ENCODE peak calls at places on chromosomes 4 and X, in four cellular contexts. One of them, this sample, is unnamed.

GRCh38 chrX:154840856-154841255 is 6.4 kb upstream of the SMIM9 start:
- DNase-seq in adrenal gland: peak
- DNase-seq in naive thymus-derived CD4-positive, alpha-beta T cell: no peak
- DNase-seq in thoracic aorta: no peak
- DNase-seq in this sample: no peak

GRCh38 chr4:158532556-158533231 is 11.0 kb downstream of the RXFP1 start:
- DNase-seq in naive thymus-derived CD4-positive, alpha-beta T cell: no peak
- DNase-seq in thoracic aorta: no peak
- DNase-seq in adrenal gland: no peak
- DNase-seq in this sample: no peak

GRCh38 chr4:128663325-128663724 is 146.2 kb upstream of the JADE1 start:
- DNase-seq in naive thymus-derived CD4-positive, alpha-beta T cell: no peak
- DNase-seq in thoracic aorta: no peak
- DNase-seq in adrenal gland: no peak
- DNase-seq in this sample: no peak

GRCh38 chr4:83751336-83751949 is 215.5 kb downstream of the GPAT3 start:
- DNase-seq in naive thymus-derived CD4-positive, alpha-beta T cell: no peak
- DNase-seq in adrenal gland: no peak
- DNase-seq in thoracic aorta: no peak
- DNase-seq in this sample: no peak

GRCh38 chr4:153488006-153488718 is 22.0 kb downstream of the TMEM131L start:
- DNase-seq in adrenal gland: no peak
- DNase-seq in naive thymus-derived CD4-positive, alpha-beta T cell: peak
- DNase-seq in thoracic aorta: no peak
- DNase-seq in this sample: no peak

GRCh38 chrX:129780441-129781105 is 824 bp downstream of the SASH3 start:
- DNase-seq in adrenal gland: no peak
- DNase-seq in naive thymus-derived CD4-positive, alpha-beta T cell: no peak
- DNase-seq in thoracic aorta: no peak
- DNase-seq in this sample: no peak

GRCh38 chrX:152926923-152927322 is 29.1 kb downstream of the ZNF185 start:
- DNase-seq in naive thymus-derived CD4-positive, alpha-beta T cell: no peak
- DNase-seq in thoracic aorta: no peak
- DNase-seq in adrenal gland: no peak
- DNase-seq in this sample: peak

GRCh38 chr4:159018062-159018629 is 84.7 kb upstream of the RAPGEF2 start:
- DNase-seq in thoracic aorta: no peak
- DNase-seq in naive thymus-derived CD4-positive, alpha-beta T cell: no peak
- DNase-seq in adrenal gland: no peak
- DNase-seq in this sample: no peak

GRCh38 chrX:21683910-21684309 is 25.8 kb upstream of the KLHL34 start:
- DNase-seq in thoracic aorta: no peak
- DNase-seq in naive thymus-derived CD4-positive, alpha-beta T cell: no peak
- DNase-seq in adrenal gland: no peak
- DNase-seq in this sample: no peak

GRCh38 chr4:119284876-119285611 is 36.9 kb downstream of the FABP2 start:
- DNase-seq in adrenal gland: no peak
- DNase-seq in thoracic aorta: no peak
- DNase-seq in naive thymus-derived CD4-positive, alpha-beta T cell: no peak
- DNase-seq in this sample: no peak

GRCh38 chr4:65167719-65168118 is 502.6 kb downstream of the EPHA5 start:
- DNase-seq in thoracic aorta: no peak
- DNase-seq in naive thymus-derived CD4-positive, alpha-beta T cell: no peak
- DNase-seq in adrenal gland: no peak
- DNase-seq in this sample: no peak

GRCh38 chr4:110780538-110780937 is 157.7 kb upstream of the PITX2 start:
- DNase-seq in naive thymus-derived CD4-positive, alpha-beta T cell: no peak
- DNase-seq in thoracic aorta: no peak
- DNase-seq in adrenal gland: no peak
- DNase-seq in this sample: no peak

GRCh38 chrX:129577473-129577872 is 37.4 kb downstream of the OCRL start:
- DNase-seq in thoracic aorta: peak
- DNase-seq in adrenal gland: peak
- DNase-seq in naive thymus-derived CD4-positive, alpha-beta T cell: no peak
- DNase-seq in this sample: no peak

GRCh38 chrX:7147431-7147977 is at the start of gene STS:
- DNase-seq in thoracic aorta: no peak
- DNase-seq in naive thymus-derived CD4-positive, alpha-beta T cell: peak
- DNase-seq in adrenal gland: peak
- DNase-seq in this sample: peak

GRCh38 chr4:110540606-110541440 is 64.9 kb downstream of the ENPEP start:
- DNase-seq in naive thymus-derived CD4-positive, alpha-beta T cell: no peak
- DNase-seq in thoracic aorta: no peak
- DNase-seq in adrenal gland: no peak
- DNase-seq in this sample: no peak

GRCh38 chr4:38753021-38753806 is 29.6 kb downstream of the TLR10 start:
- DNase-seq in thoracic aorta: peak
- DNase-seq in naive thymus-derived CD4-positive, alpha-beta T cell: no peak
- DNase-seq in adrenal gland: peak
- DNase-seq in this sample: peak

GRCh38 chr4:26130173-26130572 is 190.6 kb upstream of the RBPJ start:
- DNase-seq in naive thymus-derived CD4-positive, alpha-beta T cell: no peak
- DNase-seq in thoracic aorta: no peak
- DNase-seq in adrenal gland: no peak
- DNase-seq in this sample: no peak

GRCh38 chr4:14834382-14834781 is 167.9 kb upstream of the CPEB2 start:
- DNase-seq in adrenal gland: no peak
- DNase-seq in thoracic aorta: no peak
- DNase-seq in naive thymus-derived CD4-positive, alpha-beta T cell: no peak
- DNase-seq in this sample: no peak

GRCh38 chrX:118360429-118361125 is 14.7 kb downstream of the WDR44 start:
- DNase-seq in naive thymus-derived CD4-positive, alpha-beta T cell: no peak
- DNase-seq in adrenal gland: no peak
- DNase-seq in thoracic aorta: no peak
- DNase-seq in this sample: no peak

GRCh38 chr4:175054980-175055379 is 136.8 kb downstream of the ADAM29 start:
- DNase-seq in adrenal gland: no peak
- DNase-seq in thoracic aorta: no peak
- DNase-seq in naive thymus-derived CD4-positive, alpha-beta T cell: no peak
- DNase-seq in this sample: no peak

GRCh38 chrX:150903110-150903508 is 4.6 kb upstream of the CD99L2 start:
- DNase-seq in thoracic aorta: no peak
- DNase-seq in adrenal gland: no peak
- DNase-seq in naive thymus-derived CD4-positive, alpha-beta T cell: no peak
- DNase-seq in this sample: no peak

GRCh38 chr4:53854991-53855885 is 209.2 kb downstream of the CHIC2 start:
- DNase-seq in naive thymus-derived CD4-positive, alpha-beta T cell: no peak
- DNase-seq in thoracic aorta: no peak
- DNase-seq in adrenal gland: no peak
- DNase-seq in this sample: no peak

GRCh38 chrX:151402719-151403390 is 5.8 kb downstream of the VMA21 start:
- DNase-seq in adrenal gland: peak
- DNase-seq in thoracic aorta: no peak
- DNase-seq in naive thymus-derived CD4-positive, alpha-beta T cell: no peak
- DNase-seq in this sample: peak

GRCh38 chr4:10115271-10115656 is 1.3 kb downstream of the WDR1 start:
- DNase-seq in thoracic aorta: no peak
- DNase-seq in naive thymus-derived CD4-positive, alpha-beta T cell: no peak
- DNase-seq in adrenal gland: no peak
- DNase-seq in this sample: no peak

GRCh38 chr4:10098770-10099139 is 17.8 kb downstream of the WDR1 start:
- DNase-seq in thoracic aorta: no peak
- DNase-seq in adrenal gland: peak
- DNase-seq in naive thymus-derived CD4-positive, alpha-beta T cell: no peak
- DNase-seq in this sample: no peak

GRCh38 chrX:154378059-154378798 is 866 bp upstream of the EMD start:
- DNase-seq in adrenal gland: peak
- DNase-seq in naive thymus-derived CD4-positive, alpha-beta T cell: peak
- DNase-seq in thoracic aorta: no peak
- DNase-seq in this sample: peak

GRCh38 chr4:110309686-110310085 is 111.3 kb upstream of the ELOVL6 start:
- DNase-seq in adrenal gland: no peak
- DNase-seq in thoracic aorta: no peak
- DNase-seq in naive thymus-derived CD4-positive, alpha-beta T cell: no peak
- DNase-seq in this sample: no peak

GRCh38 chr4:156705291-156705690 is 266.3 kb downstream of the PDGFC start:
- DNase-seq in thoracic aorta: no peak
- DNase-seq in naive thymus-derived CD4-positive, alpha-beta T cell: no peak
- DNase-seq in adrenal gland: no peak
- DNase-seq in this sample: no peak

GRCh38 chr4:53313510-53313909 is 52.4 kb downstream of the SCFD2 start:
- DNase-seq in thoracic aorta: no peak
- DNase-seq in adrenal gland: no peak
- DNase-seq in naive thymus-derived CD4-positive, alpha-beta T cell: no peak
- DNase-seq in this sample: no peak

DNA sequence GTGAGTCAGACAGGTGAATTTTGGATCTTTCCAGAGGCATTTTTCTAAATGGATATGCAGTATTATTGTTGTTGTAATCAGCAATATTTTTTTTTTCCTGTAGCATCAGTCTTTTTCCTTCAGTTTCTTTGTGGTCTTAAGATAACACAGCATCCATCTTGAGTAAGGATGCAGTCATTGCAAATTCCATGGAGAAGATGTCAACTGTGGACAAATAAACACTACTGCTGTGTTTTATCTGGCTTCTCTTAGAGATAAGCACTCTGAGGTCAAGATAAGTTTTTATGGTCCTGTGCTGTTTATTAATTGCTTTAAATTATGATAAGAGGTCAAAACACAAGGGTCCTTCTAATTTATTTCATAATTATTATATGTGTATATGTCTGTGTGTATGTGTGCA is 1255.7 kb downstream of the ADGRL3 start:
- DNase-seq in adrenal gland: no peak
- DNase-seq in thoracic aorta: no peak
- DNase-seq in naive thymus-derived CD4-positive, alpha-beta T cell: no peak
- DNase-seq in this sample: no peak
- H3K27ac ChIP-seq in adrenal gland: no peak
- H3K27ac ChIP-seq in thoracic aorta: no peak
- H3K27ac ChIP-seq in naive thymus-derived CD4-positive, alpha-beta T cell: no peak
- H3K27ac ChIP-seq in this sample: no peak

GRCh38 chrX:44843753-44844152 is at the start of gene DUSP21:
- DNase-seq in adrenal gland: no peak
- DNase-seq in thoracic aorta: no peak
- DNase-seq in naive thymus-derived CD4-positive, alpha-beta T cell: no peak
- DNase-seq in this sample: no peak
- H3K27ac ChIP-seq in adrenal gland: no peak
- H3K27ac ChIP-seq in thoracic aorta: no peak
- H3K27ac ChIP-seq in naive thymus-derived CD4-positive, alpha-beta T cell: no peak
- H3K27ac ChIP-seq in this sample: no peak

DNA sequence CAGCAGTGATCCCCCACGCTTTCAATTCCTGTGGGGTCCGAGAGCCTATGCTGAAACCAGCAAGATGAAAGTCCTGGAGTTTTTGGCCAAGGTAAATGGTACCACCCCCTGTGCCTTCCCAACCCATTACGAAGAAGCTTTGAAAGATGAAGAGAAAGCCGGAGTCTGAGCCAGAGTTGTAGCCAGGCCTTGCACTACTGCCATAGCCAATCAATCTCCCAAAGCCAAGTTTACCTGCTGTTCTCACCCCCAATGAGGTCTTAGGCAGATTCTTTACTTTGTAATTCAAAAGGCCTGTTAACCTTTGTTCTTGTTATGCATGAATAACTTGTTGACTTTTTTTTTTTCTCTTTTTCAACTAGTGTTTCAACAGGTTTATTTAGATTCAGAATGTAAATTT is 4.0 kb downstream of the MAGEB2 start:
- DNase-seq in naive thymus-derived CD4-positive, alpha-beta T cell: no peak
- DNase-seq in thoracic aorta: no peak
- DNase-seq in adrenal gland: no peak
- DNase-seq in this sample: no peak
- H3K27ac ChIP-seq in naive thymus-derived CD4-positive, alpha-beta T cell: no peak
- H3K27ac ChIP-seq in thoracic aorta: no peak
- H3K27ac ChIP-seq in adrenal gland: no peak
- H3K27ac ChIP-seq in this sample: no peak

GRCh38 chrX:13835825-13836224 is 18.9 kb upstream of the GPM6B start:
- DNase-seq in thoracic aorta: no peak
- DNase-seq in naive thymus-derived CD4-positive, alpha-beta T cell: no peak
- DNase-seq in adrenal gland: no peak
- DNase-seq in this sample: no peak

GRCh38 chrX:13840121-13840520 is 23.2 kb upstream of the GPM6B start:
- DNase-seq in naive thymus-derived CD4-positive, alpha-beta T cell: no peak
- DNase-seq in thoracic aorta: no peak
- DNase-seq in adrenal gland: no peak
- DNase-seq in this sample: no peak

GRCh38 chrX:13837290-13837745 is 20.4 kb upstream of the GPM6B start:
- DNase-seq in thoracic aorta: no peak
- DNase-seq in naive thymus-derived CD4-positive, alpha-beta T cell: no peak
- DNase-seq in adrenal gland: no peak
- DNase-seq in this sample: no peak

GRCh38 chrX:13834316-13834715 is 17.4 kb upstream of the GPM6B start:
- DNase-seq in adrenal gland: no peak
- DNase-seq in naive thymus-derived CD4-positive, alpha-beta T cell: no peak
- DNase-seq in thoracic aorta: no peak
- DNase-seq in this sample: no peak

DNA sequence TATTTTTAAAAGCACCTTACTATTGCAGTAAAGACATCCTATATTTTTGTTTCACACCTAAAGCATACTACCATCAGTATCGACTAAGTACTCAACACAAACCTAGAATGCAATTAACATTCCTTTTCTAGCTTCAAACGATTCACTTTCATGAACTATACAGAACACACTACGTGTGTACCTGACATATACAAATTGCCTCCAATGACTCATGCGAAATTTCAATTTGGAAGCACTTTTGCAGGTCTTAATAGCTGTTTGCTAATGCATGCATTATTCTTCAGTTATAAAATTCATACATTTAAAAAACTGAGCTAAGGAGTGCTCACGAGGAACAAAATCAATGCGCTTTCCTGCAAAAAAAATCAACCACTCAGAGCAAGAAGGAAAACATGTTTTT is 19.7 kb upstream of the GPM6B start:
- DNase-seq in naive thymus-derived CD4-positive, alpha-beta T cell: no peak
- DNase-seq in adrenal gland: no peak
- DNase-seq in thoracic aorta: no peak
- DNase-seq in this sample: no peak
- H3K27ac ChIP-seq in naive thymus-derived CD4-positive, alpha-beta T cell: no peak
- H3K27ac ChIP-seq in adrenal gland: no peak
- H3K27ac ChIP-seq in thoracic aorta: no peak
- H3K27ac ChIP-seq in this sample: no peak

DNA sequence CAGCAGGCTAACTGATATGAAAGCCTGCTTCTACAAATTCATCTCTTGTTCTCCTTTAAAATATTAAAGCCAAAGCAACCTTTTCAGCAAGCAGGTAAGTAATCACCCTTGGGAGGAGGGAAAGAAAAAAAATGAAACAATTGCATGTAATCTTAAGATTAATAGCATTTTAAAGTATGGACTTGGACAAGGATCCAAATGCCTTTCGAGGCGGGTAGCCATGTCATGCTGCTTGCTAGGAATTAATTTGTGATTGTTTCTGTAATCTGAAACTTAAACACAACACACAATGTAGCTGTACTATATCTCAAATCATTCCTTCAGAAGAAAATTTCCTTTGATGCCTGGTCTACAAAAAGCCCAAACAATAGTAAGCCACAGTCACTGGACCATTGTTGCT is 112.3 kb upstream of the CBR4 start:
- DNase-seq in thoracic aorta: no peak
- DNase-seq in adrenal gland: no peak
- DNase-seq in naive thymus-derived CD4-positive, alpha-beta T cell: no peak
- DNase-seq in this sample: no peak
- H3K27ac ChIP-seq in thoracic aorta: no peak
- H3K27ac ChIP-seq in adrenal gland: no peak
- H3K27ac ChIP-seq in naive thymus-derived CD4-positive, alpha-beta T cell: no peak
- H3K27ac ChIP-seq in this sample: no peak